ENCODE peak calls at places on chromosomes 1 and 21, in five cellular contexts. I is lower leg skin, H is endothelial cell, L is uterus, Z is colonic mucosa. V is an unnamed sample.

GRCh38 chr21:44379991-44380865 is 26.8 kb downstream of the TRPM2 start:
- DNase-seq in Z (no peak), L (no peak), I (no peak), H (no peak), V (no peak)

GRCh38 chr1:190436615-190437014 is 41.0 kb downstream of the BRINP3 start:
- DNase-seq in I (no peak), L (no peak), Z (no peak), H (no peak), V (no peak)

GRCh38 chr1:11792106-11792505 is 13.7 kb downstream of the MTHFR start:
- DNase-seq in H (no peak), Z (no peak), I (no peak), L (no peak), V (no peak)

GRCh38 chr21:14690886-14691285 is 144.8 kb upstream of the SAMSN1 start:
- DNase-seq in H (no peak), Z (no peak), I (peak), L (no peak), V (no peak)

GRCh38 chr1:36151845-36152203 is 2.5 kb upstream of the TRAPPC3 start:
- DNase-seq in L (peak), Z (peak), I (peak), H (no peak), V (no peak)

GRCh38 chr1:23742670-23743286 is 493 bp upstream of the ELOA start:
- DNase-seq in H (no peak), Z (peak), I (no peak), L (no peak), V (no peak)

GRCh38 chr1:5742801-5743200 is 249.4 kb downstream of the NPHP4 start:
- DNase-seq in Z (no peak), I (no peak), H (no peak), L (no peak), V (no peak)

GRCh38 chr1:18008116-18008515 is 99.5 kb upstream of the IGSF21 start:
- DNase-seq in Z (no peak), L (no peak), I (no peak), H (no peak), V (no peak)

GRCh38 chr1:200483491-200484143 is 73.8 kb upstream of the ZNF281 start:
- DNase-seq in L (peak), I (peak), Z (no peak), H (no peak), V (peak)
- TF ChIP-seq CTCF in L (no peak), I (no peak), Z (no peak), H (no peak), V (no peak)

DNA sequence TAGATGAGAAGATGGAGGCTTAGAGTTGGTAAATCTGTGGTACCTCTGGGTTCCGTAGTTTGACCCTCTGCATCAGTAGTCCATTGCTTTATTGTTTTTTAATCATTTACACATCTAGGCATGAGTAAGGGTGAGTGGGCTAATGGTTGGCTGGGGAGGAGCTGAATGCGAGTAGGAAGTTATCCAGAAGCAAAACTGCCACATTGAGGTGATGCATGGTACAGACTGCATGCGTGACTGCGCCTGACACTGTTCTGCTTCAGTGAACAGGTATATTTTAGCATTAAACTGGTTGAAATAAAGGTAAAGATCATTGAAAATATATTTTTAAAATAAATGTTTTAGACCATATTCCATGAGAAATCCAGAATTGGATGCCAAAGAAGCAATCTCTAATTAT is 4.4 kb downstream of the DNAJC16 start:
- DNase-seq in H (no peak), L (no peak), Z (no peak), I (no peak), V (no peak)
- TF ChIP-seq CTCF in H (no peak), L (no peak), Z (no peak), I (no peak), V (no peak)

DNA sequence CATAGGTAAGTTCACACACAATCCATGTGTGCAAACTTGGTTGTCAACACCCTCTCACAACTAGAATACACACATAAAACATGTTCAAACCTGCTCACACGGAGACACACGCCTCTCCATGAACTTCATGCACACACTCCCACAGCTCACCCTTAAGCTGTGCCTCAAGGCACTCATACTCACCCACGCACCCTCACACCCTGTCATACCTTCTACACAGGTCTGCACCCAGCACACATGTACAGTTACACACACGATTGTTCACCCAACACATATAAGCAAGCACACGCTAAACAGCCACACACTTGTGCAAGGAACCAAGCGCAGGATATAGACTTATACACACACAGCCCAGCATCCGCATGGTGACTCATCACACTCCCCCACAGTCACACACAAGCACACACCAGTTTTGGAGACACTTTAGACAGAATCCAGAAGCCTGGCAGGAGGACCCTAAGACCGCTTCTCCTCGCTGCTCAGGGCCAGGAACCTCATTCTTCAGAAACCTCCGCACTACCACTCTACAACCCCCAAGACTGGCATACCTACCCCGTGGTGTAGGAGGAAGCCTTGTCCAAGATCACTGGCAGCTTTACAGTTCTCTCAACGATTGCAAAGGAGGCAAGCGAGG is 58.7 kb upstream of the ZC3H12A start:
- DNase-seq in H (no peak), Z (no peak), I (no peak), L (no peak), V (no peak)
- TF ChIP-seq CTCF in H (no peak), Z (no peak), I (no peak), L (no peak), V (no peak)

GRCh38 chr1:184017226-184017787 is 20.2 kb downstream of the COLGALT2 start:
- DNase-seq in Z (no peak), I (no peak), L (no peak), H (no peak), V (no peak)
- TF ChIP-seq CTCF in Z (no peak), I (no peak), L (no peak), H (no peak), V (no peak)

GRCh38 chr1:95809391-95809790 is 575.4 kb downstream of the RWDD3 start:
- DNase-seq in Z (no peak), H (no peak), I (no peak), L (no peak), V (no peak)
- TF ChIP-seq CTCF in Z (no peak), H (no peak), I (no peak), L (no peak), V (no peak)

DNA sequence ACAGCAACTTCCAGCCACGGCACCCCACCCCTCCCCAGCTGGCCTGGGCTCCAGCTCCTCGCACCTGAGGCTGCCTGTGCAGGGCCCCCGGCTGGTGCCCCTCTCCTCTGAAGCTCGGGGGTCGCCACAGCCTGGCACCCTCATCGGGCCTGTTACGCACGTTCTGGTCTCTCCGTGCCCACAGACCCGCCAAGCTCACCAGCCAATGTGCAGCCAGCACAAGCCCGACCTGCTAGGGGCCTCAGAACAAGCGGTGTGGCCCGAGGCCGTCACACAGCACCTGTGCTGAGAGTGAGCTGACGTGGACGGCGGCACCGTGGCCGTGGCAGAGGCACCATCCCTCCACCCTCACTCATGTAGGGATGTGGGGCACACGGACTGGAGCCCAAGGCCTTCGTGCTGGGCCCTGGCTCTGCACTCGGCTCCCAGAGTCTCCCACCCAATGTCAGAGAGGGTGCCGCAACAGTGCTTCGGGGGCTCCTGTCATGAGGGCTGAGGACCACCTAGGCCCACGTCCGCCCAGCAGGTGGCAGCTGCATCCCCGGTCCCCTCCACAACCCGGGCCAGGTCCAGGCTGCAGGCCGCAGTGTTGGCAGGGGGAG is 4.4 kb upstream of the SAMD11 start:
- DNase-seq in L (no peak), H (no peak), Z (no peak), I (no peak), V (no peak)
- TF ChIP-seq CTCF in L (no peak), H (no peak), Z (no peak), I (no peak), V (peak)

DNA sequence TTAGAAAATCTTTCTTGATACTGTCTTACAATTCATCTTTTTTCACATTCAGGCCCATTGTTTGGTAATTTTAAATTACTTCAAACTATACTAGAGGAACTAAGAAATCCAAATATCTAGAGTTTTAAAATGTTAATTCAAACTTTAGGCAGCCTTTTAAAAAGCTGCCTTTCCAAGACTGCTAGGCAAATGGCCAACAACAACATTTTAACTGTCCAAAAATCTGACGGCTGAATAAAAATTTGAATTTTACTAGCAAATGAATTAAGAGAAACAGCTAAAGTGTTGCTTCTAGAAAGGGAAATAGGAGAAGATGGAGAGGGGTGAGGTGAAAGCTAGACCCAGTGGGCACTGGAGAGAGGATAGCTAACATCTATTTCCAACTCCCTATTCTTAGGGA is 17.2 kb downstream of the DPYD start:
- DNase-seq in I (no peak), L (no peak), Z (no peak), H (no peak), V (no peak)
- TF ChIP-seq CTCF in I (no peak), L (no peak), Z (no peak), H (no peak), V (no peak)

DNA sequence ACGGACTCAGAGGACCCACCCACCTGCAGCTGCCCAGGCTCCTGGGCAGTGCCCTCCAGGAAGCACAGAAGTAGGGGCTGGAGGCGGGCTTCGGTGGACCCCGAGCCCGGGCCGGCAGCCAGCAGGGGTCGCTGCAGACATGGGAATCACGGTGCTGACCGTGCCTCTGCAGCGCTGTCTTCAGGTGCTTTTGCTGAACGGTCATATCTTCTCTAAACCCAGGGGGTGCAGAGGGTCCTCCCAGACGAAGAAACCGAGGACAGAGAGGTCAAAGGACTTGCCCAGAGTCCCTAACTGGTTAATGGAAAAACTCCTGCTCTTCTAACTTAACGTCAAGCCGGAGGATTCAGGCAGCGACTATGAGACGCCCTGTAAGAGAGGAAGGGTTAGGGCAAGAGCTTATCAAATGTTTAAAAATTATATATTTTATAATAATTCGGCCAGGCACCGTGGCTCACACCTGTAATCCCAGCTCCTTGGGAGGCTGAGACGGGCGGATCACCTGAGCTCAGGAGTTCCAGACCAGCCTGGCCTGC is 21.5 kb upstream of the LEFTY2 start:
- DNase-seq in Z (peak), L (peak), H (peak), I (no peak), V (no peak)
- TF ChIP-seq CTCF in Z (peak), L (peak), H (peak), I (no peak), V (peak)

GRCh38 chr1:201741763-201742342 is 87.1 kb upstream of the IPO9 start:
- DNase-seq in I (no peak), H (no peak), Z (peak), L (no peak), V (no peak)
- TF ChIP-seq CTCF in I (no peak), H (no peak), Z (no peak), L (no peak), V (no peak)